ENCODE peak calls at places on chromosome 14, in five cellular contexts. One of them, this sample, is unnamed.

GRCh38 chr14:22432348-22432976 is 156.6 kb downstream of the DAD1 start:
- DNase-seq in lower leg skin: no peak
- DNase-seq in fibroblast of pulmonary artery: peak
- DNase-seq in LNCaP clone FGC: peak
- DNase-seq in neural progenitor cell: no peak
- DNase-seq in this sample: peak

GRCh38 chr14:26856832-26857508 is 259.1 kb upstream of the NOVA1 start:
- DNase-seq in neural progenitor cell: no peak
- DNase-seq in LNCaP clone FGC: no peak
- DNase-seq in fibroblast of pulmonary artery: peak
- DNase-seq in lower leg skin: no peak
- DNase-seq in this sample: no peak

GRCh38 chr14:81401420-81402122 is 1.4 kb upstream of the STON2 start:
- DNase-seq in LNCaP clone FGC: no peak
- DNase-seq in lower leg skin: no peak
- DNase-seq in neural progenitor cell: no peak
- DNase-seq in fibroblast of pulmonary artery: peak
- DNase-seq in this sample: peak

GRCh38 chr14:24398943-24399801 is at the start of gene NYNRIN:
- DNase-seq in neural progenitor cell: peak
- DNase-seq in fibroblast of pulmonary artery: peak
- DNase-seq in LNCaP clone FGC: no peak
- DNase-seq in lower leg skin: peak
- DNase-seq in this sample: no peak

GRCh38 chr14:76309572-76310551 is 66.1 kb upstream of the ESRRB start:
- DNase-seq in LNCaP clone FGC: no peak
- DNase-seq in neural progenitor cell: peak
- DNase-seq in lower leg skin: peak
- DNase-seq in fibroblast of pulmonary artery: no peak
- DNase-seq in this sample: no peak

GRCh38 chr14:84482256-84483071 is 1047.5 kb upstream of the FLRT2 start:
- DNase-seq in lower leg skin: no peak
- DNase-seq in neural progenitor cell: peak
- DNase-seq in LNCaP clone FGC: no peak
- DNase-seq in fibroblast of pulmonary artery: peak
- DNase-seq in this sample: peak

GRCh38 chr14:26389646-26390508 is 208.0 kb downstream of the NOVA1 start:
- DNase-seq in neural progenitor cell: no peak
- DNase-seq in LNCaP clone FGC: no peak
- DNase-seq in fibroblast of pulmonary artery: peak
- DNase-seq in lower leg skin: no peak
- DNase-seq in this sample: peak

GRCh38 chr14:25658988-25659387 is 609.0 kb upstream of the STXBP6 start:
- DNase-seq in fibroblast of pulmonary artery: no peak
- DNase-seq in LNCaP clone FGC: peak
- DNase-seq in lower leg skin: no peak
- DNase-seq in neural progenitor cell: no peak
- DNase-seq in this sample: no peak

GRCh38 chr14:97995038-97995437 is 1197.9 kb downstream of the VRK1 start:
- DNase-seq in lower leg skin: no peak
- DNase-seq in neural progenitor cell: no peak
- DNase-seq in fibroblast of pulmonary artery: no peak
- DNase-seq in LNCaP clone FGC: no peak
- DNase-seq in this sample: no peak

GRCh38 chr14:76765461-76765931 is 4.2 kb downstream of the VASH1 start:
- DNase-seq in neural progenitor cell: no peak
- DNase-seq in fibroblast of pulmonary artery: no peak
- DNase-seq in lower leg skin: peak
- DNase-seq in LNCaP clone FGC: no peak
- DNase-seq in this sample: no peak

GRCh38 chr14:68807148-68807600 is 14.3 kb upstream of the ZFP36L1 start:
- DNase-seq in fibroblast of pulmonary artery: peak
- DNase-seq in neural progenitor cell: no peak
- DNase-seq in LNCaP clone FGC: peak
- DNase-seq in lower leg skin: peak
- DNase-seq in this sample: peak

GRCh38 chr14:57970175-57970574 is 104.3 kb upstream of the SLC35F4 start:
- DNase-seq in neural progenitor cell: no peak
- DNase-seq in LNCaP clone FGC: no peak
- DNase-seq in fibroblast of pulmonary artery: no peak
- DNase-seq in lower leg skin: no peak
- DNase-seq in this sample: no peak

GRCh38 chr14:94827711-94828505 is 58.0 kb upstream of the GSC start:
- DNase-seq in fibroblast of pulmonary artery: no peak
- DNase-seq in LNCaP clone FGC: peak
- DNase-seq in neural progenitor cell: no peak
- DNase-seq in lower leg skin: no peak
- DNase-seq in this sample: no peak

GRCh38 chr14:88380405-88380804 is 5.1 kb upstream of the SPATA7 start:
- DNase-seq in neural progenitor cell: no peak
- DNase-seq in fibroblast of pulmonary artery: peak
- DNase-seq in LNCaP clone FGC: no peak
- DNase-seq in lower leg skin: no peak
- DNase-seq in this sample: peak

GRCh38 chr14:68759017-68759569 is 33.8 kb downstream of the ZFP36L1 start:
- DNase-seq in fibroblast of pulmonary artery: no peak
- DNase-seq in LNCaP clone FGC: no peak
- DNase-seq in lower leg skin: no peak
- DNase-seq in neural progenitor cell: no peak
- DNase-seq in this sample: no peak

GRCh38 chr14:50786821-50787464 is 44.0 kb downstream of the NIN start:
- DNase-seq in fibroblast of pulmonary artery: no peak
- DNase-seq in neural progenitor cell: no peak
- DNase-seq in LNCaP clone FGC: no peak
- DNase-seq in lower leg skin: no peak
- DNase-seq in this sample: no peak

GRCh38 chr14:54493293-54493692 is 4.5 kb upstream of the GMFB start:
- DNase-seq in fibroblast of pulmonary artery: no peak
- DNase-seq in neural progenitor cell: peak
- DNase-seq in LNCaP clone FGC: no peak
- DNase-seq in lower leg skin: no peak
- DNase-seq in this sample: no peak

GRCh38 chr14:62126885-62127478 is 364.8 kb downstream of the SNAPC1 start:
- DNase-seq in LNCaP clone FGC: peak
- DNase-seq in lower leg skin: no peak
- DNase-seq in neural progenitor cell: peak
- DNase-seq in fibroblast of pulmonary artery: peak
- DNase-seq in this sample: peak

GRCh38 chr14:58871972-58872530 is 234.3 kb downstream of the DACT1 start:
- DNase-seq in LNCaP clone FGC: no peak
- DNase-seq in fibroblast of pulmonary artery: peak
- DNase-seq in neural progenitor cell: no peak
- DNase-seq in lower leg skin: no peak
- DNase-seq in this sample: peak

GRCh38 chr14:37172936-37173613 is 669 bp upstream of the SLC25A21 start:
- DNase-seq in LNCaP clone FGC: no peak
- DNase-seq in lower leg skin: no peak
- DNase-seq in fibroblast of pulmonary artery: no peak
- DNase-seq in neural progenitor cell: no peak
- DNase-seq in this sample: no peak
- H3K4me3 ChIP-seq in LNCaP clone FGC: peak
- H3K4me3 ChIP-seq in lower leg skin: no peak
- H3K4me3 ChIP-seq in fibroblast of pulmonary artery: peak
- H3K4me3 ChIP-seq in neural progenitor cell: peak
- H3K4me3 ChIP-seq in this sample: no peak

DNA sequence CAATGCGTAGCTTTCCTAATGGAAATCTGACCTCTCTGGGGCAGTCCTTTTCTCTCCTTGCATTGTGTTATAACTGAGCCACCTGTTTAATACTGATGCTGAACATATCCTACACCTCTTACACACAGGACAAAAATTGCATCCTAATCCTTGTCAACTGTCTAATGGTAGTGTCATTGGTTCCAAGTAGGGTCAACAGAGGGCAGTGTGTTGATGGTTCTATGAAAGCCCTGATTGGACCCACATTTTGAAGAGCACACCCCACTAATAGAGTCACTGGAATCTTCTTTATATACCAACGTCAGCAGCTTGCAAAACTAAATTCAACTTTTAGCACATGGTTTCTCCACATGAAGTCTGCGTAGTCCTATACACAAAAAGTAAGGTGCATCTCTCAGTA is 148.2 kb downstream of the SLC25A21 start:
- DNase-seq in LNCaP clone FGC: no peak
- DNase-seq in neural progenitor cell: no peak
- DNase-seq in lower leg skin: no peak
- DNase-seq in fibroblast of pulmonary artery: no peak
- DNase-seq in this sample: no peak
- TF ChIP-seq CTCF in LNCaP clone FGC: peak
- TF ChIP-seq CTCF in neural progenitor cell: peak
- TF ChIP-seq CTCF in lower leg skin: no peak
- TF ChIP-seq CTCF in fibroblast of pulmonary artery: no peak
- TF ChIP-seq CTCF in this sample: no peak

GRCh38 chr14:105577339-105577861 is 51.0 kb downstream of the TMEM121 start:
- DNase-seq in neural progenitor cell: no peak
- DNase-seq in LNCaP clone FGC: no peak
- DNase-seq in fibroblast of pulmonary artery: no peak
- DNase-seq in lower leg skin: no peak
- DNase-seq in this sample: no peak
- H3K4me3 ChIP-seq in neural progenitor cell: no peak
- H3K4me3 ChIP-seq in LNCaP clone FGC: no peak
- H3K4me3 ChIP-seq in fibroblast of pulmonary artery: no peak
- H3K4me3 ChIP-seq in lower leg skin: no peak
- H3K4me3 ChIP-seq in this sample: no peak

GRCh38 chr14:106848330-106849121 is 1322.1 kb downstream of the TMEM121 start:
- DNase-seq in neural progenitor cell: no peak
- DNase-seq in lower leg skin: no peak
- DNase-seq in fibroblast of pulmonary artery: no peak
- DNase-seq in LNCaP clone FGC: no peak
- DNase-seq in this sample: peak
- TF ChIP-seq CTCF in neural progenitor cell: no peak
- TF ChIP-seq CTCF in lower leg skin: no peak
- TF ChIP-seq CTCF in fibroblast of pulmonary artery: no peak
- TF ChIP-seq CTCF in LNCaP clone FGC: peak
- TF ChIP-seq CTCF in this sample: peak

GRCh38 chr14:78566859-78567172 is 396.6 kb downstream of the NRXN3 start:
- DNase-seq in lower leg skin: no peak
- DNase-seq in fibroblast of pulmonary artery: no peak
- DNase-seq in neural progenitor cell: no peak
- DNase-seq in LNCaP clone FGC: no peak
- DNase-seq in this sample: no peak

GRCh38 chr14:78567343-78567742 is 397.2 kb downstream of the NRXN3 start:
- DNase-seq in LNCaP clone FGC: no peak
- DNase-seq in lower leg skin: no peak
- DNase-seq in fibroblast of pulmonary artery: no peak
- DNase-seq in neural progenitor cell: no peak
- DNase-seq in this sample: peak

GRCh38 chr14:78566017-78566858 is 396.1 kb downstream of the NRXN3 start:
- DNase-seq in neural progenitor cell: peak
- DNase-seq in LNCaP clone FGC: no peak
- DNase-seq in fibroblast of pulmonary artery: peak
- DNase-seq in lower leg skin: peak
- DNase-seq in this sample: peak
- H3K4me3 ChIP-seq in neural progenitor cell: peak
- H3K4me3 ChIP-seq in LNCaP clone FGC: no peak
- H3K4me3 ChIP-seq in fibroblast of pulmonary artery: peak
- H3K4me3 ChIP-seq in lower leg skin: no peak
- H3K4me3 ChIP-seq in this sample: peak

DNA sequence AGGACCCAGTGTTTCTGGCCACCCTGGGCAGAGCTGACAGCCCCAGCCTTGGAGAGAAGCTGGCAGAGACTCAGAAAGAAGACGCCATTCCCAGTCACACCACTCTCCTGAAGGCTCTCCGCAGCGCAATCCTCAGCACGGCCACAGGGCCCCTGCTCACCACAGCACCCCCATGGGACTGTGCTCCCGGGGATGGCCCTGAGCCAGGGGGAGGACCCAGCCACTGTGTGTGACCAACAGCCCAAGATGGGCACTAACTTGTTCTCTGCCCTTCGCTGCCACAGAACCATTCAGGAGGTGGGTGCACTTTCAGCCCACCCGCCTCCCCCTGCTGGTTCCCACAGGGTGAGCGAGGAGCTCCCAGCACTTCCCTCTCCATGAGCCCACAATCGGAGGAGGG is 57.1 kb downstream of the CCNK start:
- DNase-seq in fibroblast of pulmonary artery: no peak
- DNase-seq in lower leg skin: no peak
- DNase-seq in LNCaP clone FGC: no peak
- DNase-seq in neural progenitor cell: no peak
- DNase-seq in this sample: peak
- TF ChIP-seq CTCF in fibroblast of pulmonary artery: no peak
- TF ChIP-seq CTCF in lower leg skin: no peak
- TF ChIP-seq CTCF in LNCaP clone FGC: no peak
- TF ChIP-seq CTCF in neural progenitor cell: peak
- TF ChIP-seq CTCF in this sample: peak

GRCh38 chr14:60648934-60649814 is at the start of gene SIX1:
- DNase-seq in lower leg skin: peak
- DNase-seq in fibroblast of pulmonary artery: peak
- DNase-seq in neural progenitor cell: peak
- DNase-seq in LNCaP clone FGC: peak
- DNase-seq in this sample: peak

GRCh38 chr14:60651051-60651935 is 2.0 kb upstream of the SIX1 start:
- DNase-seq in neural progenitor cell: peak
- DNase-seq in LNCaP clone FGC: no peak
- DNase-seq in lower leg skin: no peak
- DNase-seq in fibroblast of pulmonary artery: no peak
- DNase-seq in this sample: no peak

GRCh38 chr14:60649815-60650381 is 621 bp upstream of the SIX1 start:
- DNase-seq in lower leg skin: no peak
- DNase-seq in neural progenitor cell: peak
- DNase-seq in fibroblast of pulmonary artery: no peak
- DNase-seq in LNCaP clone FGC: no peak
- DNase-seq in this sample: peak

GRCh38 chr14:60651936-60652673 is 2.8 kb upstream of the SIX1 start:
- DNase-seq in LNCaP clone FGC: no peak
- DNase-seq in lower leg skin: no peak
- DNase-seq in fibroblast of pulmonary artery: no peak
- DNase-seq in neural progenitor cell: peak
- DNase-seq in this sample: no peak

GRCh38 chr14:60650382-60650961 is 1.2 kb upstream of the SIX1 start:
- DNase-seq in neural progenitor cell: peak
- DNase-seq in lower leg skin: no peak
- DNase-seq in LNCaP clone FGC: no peak
- DNase-seq in fibroblast of pulmonary artery: no peak
- DNase-seq in this sample: no peak
- H3K4me3 ChIP-seq in neural progenitor cell: peak
- H3K4me3 ChIP-seq in lower leg skin: no peak
- H3K4me3 ChIP-seq in LNCaP clone FGC: no peak
- H3K4me3 ChIP-seq in fibroblast of pulmonary artery: no peak
- H3K4me3 ChIP-seq in this sample: no peak

GRCh38 chr14:29521526-29522137 is 406.0 kb downstream of the PRKD1 start:
- DNase-seq in LNCaP clone FGC: no peak
- DNase-seq in neural progenitor cell: peak
- DNase-seq in lower leg skin: no peak
- DNase-seq in fibroblast of pulmonary artery: peak
- DNase-seq in this sample: peak

GRCh38 chr14:29518335-29518734 is 409.3 kb downstream of the PRKD1 start:
- DNase-seq in fibroblast of pulmonary artery: peak
- DNase-seq in lower leg skin: no peak
- DNase-seq in neural progenitor cell: no peak
- DNase-seq in LNCaP clone FGC: no peak
- DNase-seq in this sample: peak
- TF ChIP-seq CTCF in fibroblast of pulmonary artery: peak
- TF ChIP-seq CTCF in lower leg skin: no peak
- TF ChIP-seq CTCF in neural progenitor cell: peak
- TF ChIP-seq CTCF in LNCaP clone FGC: peak
- TF ChIP-seq CTCF in this sample: peak

This sample was measured in cardiac fibroblast.